ENCODE peak calls at places on chromosomes 16 and 17, in seven cellular contexts. One of them, this sample, is unnamed.

GRCh38 chr16:66250686-66251405 is 115.6 kb upstream of the CDH5 start:
- ATAC-seq in Right ventricle myocardium inferior: peak
- ATAC-seq in naive thymus-derived CD4-positive, alpha-beta T cell: no peak
- ATAC-seq in Right ventricle myocardium superior: peak
- ATAC-seq in gastroesophageal sphincter: peak
- ATAC-seq in left lung: peak
- ATAC-seq in mucosa of descending colon: peak
- ATAC-seq in this sample: no peak

GRCh38 chr16:87761020-87761506 is 4.7 kb downstream of the KLHDC4 start:
- ATAC-seq in Right ventricle myocardium inferior: no peak
- ATAC-seq in naive thymus-derived CD4-positive, alpha-beta T cell: no peak
- ATAC-seq in Right ventricle myocardium superior: no peak
- ATAC-seq in gastroesophageal sphincter: no peak
- ATAC-seq in left lung: no peak
- ATAC-seq in mucosa of descending colon: peak
- ATAC-seq in this sample: no peak

GRCh38 chr17:55584055-55584685 is 72.9 kb upstream of the SMIM36 start:
- ATAC-seq in Right ventricle myocardium inferior: no peak
- ATAC-seq in naive thymus-derived CD4-positive, alpha-beta T cell: peak
- ATAC-seq in Right ventricle myocardium superior: no peak
- ATAC-seq in gastroesophageal sphincter: peak
- ATAC-seq in left lung: peak
- ATAC-seq in mucosa of descending colon: no peak
- ATAC-seq in this sample: no peak

GRCh38 chr17:78044280-78044835 is 84.2 kb downstream of the TMC6 start:
- ATAC-seq in Right ventricle myocardium inferior: no peak
- ATAC-seq in naive thymus-derived CD4-positive, alpha-beta T cell: no peak
- ATAC-seq in Right ventricle myocardium superior: no peak
- ATAC-seq in gastroesophageal sphincter: no peak
- ATAC-seq in left lung: no peak
- ATAC-seq in mucosa of descending colon: no peak
- ATAC-seq in this sample: no peak

GRCh38 chr17:17448723-17449122 is 28.1 kb upstream of the MED9 start:
- ATAC-seq in Right ventricle myocardium inferior: no peak
- ATAC-seq in naive thymus-derived CD4-positive, alpha-beta T cell: no peak
- ATAC-seq in Right ventricle myocardium superior: no peak
- ATAC-seq in gastroesophageal sphincter: no peak
- ATAC-seq in left lung: no peak
- ATAC-seq in mucosa of descending colon: no peak
- ATAC-seq in this sample: no peak

GRCh38 chr17:4598776-4599504 is 14.6 kb downstream of the SMTNL2 start:
- ATAC-seq in Right ventricle myocardium inferior: peak
- ATAC-seq in naive thymus-derived CD4-positive, alpha-beta T cell: no peak
- ATAC-seq in Right ventricle myocardium superior: peak
- ATAC-seq in gastroesophageal sphincter: peak
- ATAC-seq in left lung: peak
- ATAC-seq in mucosa of descending colon: peak
- ATAC-seq in this sample: no peak

GRCh38 chr16:73878616-73879015 is 418.0 kb upstream of the PSMD7 start:
- ATAC-seq in Right ventricle myocardium inferior: no peak
- ATAC-seq in naive thymus-derived CD4-positive, alpha-beta T cell: no peak
- ATAC-seq in Right ventricle myocardium superior: no peak
- ATAC-seq in gastroesophageal sphincter: no peak
- ATAC-seq in left lung: peak
- ATAC-seq in mucosa of descending colon: peak
- ATAC-seq in this sample: no peak

GRCh38 chr16:66171578-66171977 is 194.9 kb upstream of the CDH5 start:
- ATAC-seq in Right ventricle myocardium inferior: no peak
- ATAC-seq in naive thymus-derived CD4-positive, alpha-beta T cell: no peak
- ATAC-seq in Right ventricle myocardium superior: no peak
- ATAC-seq in gastroesophageal sphincter: no peak
- ATAC-seq in left lung: no peak
- ATAC-seq in mucosa of descending colon: no peak
- ATAC-seq in this sample: no peak

GRCh38 chr17:63665527-63666214 is 34.3 kb downstream of the LIMD2 start:
- ATAC-seq in Right ventricle myocardium inferior: peak
- ATAC-seq in naive thymus-derived CD4-positive, alpha-beta T cell: peak
- ATAC-seq in Right ventricle myocardium superior: peak
- ATAC-seq in gastroesophageal sphincter: peak
- ATAC-seq in left lung: peak
- ATAC-seq in mucosa of descending colon: peak
- ATAC-seq in this sample: peak

GRCh38 chr16:12083625-12084024 is 107.1 kb downstream of the SNX29 start:
- ATAC-seq in Right ventricle myocardium inferior: no peak
- ATAC-seq in naive thymus-derived CD4-positive, alpha-beta T cell: no peak
- ATAC-seq in Right ventricle myocardium superior: no peak
- ATAC-seq in gastroesophageal sphincter: no peak
- ATAC-seq in left lung: no peak
- ATAC-seq in mucosa of descending colon: no peak
- ATAC-seq in this sample: no peak

This sample was measured in stimulated activated memory B cell treated with anti-CD40 and anti-IgM and Interleukin-4, amounts not matched to agents 10 μg/mL and 1 μg/mL and 100 μg/mL, for 72 hours.